ENCODE peak calls at places on chromosomes 16 and 17, in four cellular contexts. T is occipital lobe, F is neural crest cell, B is AG04450. Q is an unnamed sample.

GRCh38 chr16:17313085-17313611 is 157.6 kb downstream of the XYLT1 start:
- DNase-seq in B (no peak), T (peak; percentile 62), F (no peak), Q (no peak)

GRCh38 chr17:57577751-57578607 is 167.1 kb downstream of the CCDC182 start:
- DNase-seq in B (peak; percentile 38), T (no peak), F (peak; percentile 30), Q (no peak)

GRCh38 chr16:20674684-20675487 is 22.6 kb downstream of the ACSM1 start:
- DNase-seq in B (no peak), F (no peak), T (no peak), Q (no peak)

GRCh38 chr17:46264456-46265198 is 30.3 kb upstream of the LRRC37A start:
- DNase-seq in B (peak; percentile 66), T (no peak), F (no peak), Q (no peak)

GRCh38 chr17:67412057-67412456 is 35.0 kb downstream of the PITPNC1 start:
- DNase-seq in B (no peak), T (no peak), F (no peak), Q (no peak)

GRCh38 chr17:42456223-42457106 is 2.2 kb upstream of the ATP6V0A1 start:
- DNase-seq in T (no peak), F (no peak), B (no peak), Q (no peak)

GRCh38 chr17:75077490-75078096 is 10.2 kb upstream of the SLC16A5 start:
- DNase-seq in T (peak; percentile 50), F (no peak), B (no peak), Q (no peak)

GRCh38 chr17:489758-490329 is 137.2 kb upstream of the RPH3AL start:
- DNase-seq in T (no peak), B (no peak), F (peak; percentile 26), Q (no peak)

GRCh38 chr17:73309727-73310555 is 1.9 kb downstream of the CDC42EP4 start:
- DNase-seq in T (no peak), B (no peak), F (peak; percentile 30), Q (no peak)

GRCh38 chr16:71709231-71709781 is 15.2 kb downstream of the PHLPP2 start:
- DNase-seq in T (no peak), F (no peak), B (no peak), Q (peak; percentile 38)

GRCh38 chr16:27642753-27643152 is 92.8 kb downstream of the KATNIP start:
- DNase-seq in B (no peak), T (no peak), F (no peak), Q (no peak)

GRCh38 chr16:82583415-82583814 is 43.4 kb upstream of the CDH13 start:
- DNase-seq in B (no peak), F (no peak), T (no peak), Q (no peak)

GRCh38 chr16:86396918-86397317 is 113.4 kb upstream of the FOXF1 start:
- DNase-seq in T (no peak), B (peak; percentile 88), F (no peak), Q (no peak)

GRCh38 chr16:74623214-74623842 is 16.4 kb upstream of the GLG1 start:
- DNase-seq in F (no peak), T (no peak), B (peak; percentile 27), Q (no peak)

GRCh38 chr17:82655038-82655479 is 6.8 kb upstream of the WDR45B start:
- DNase-seq in F (no peak), T (no peak), B (no peak), Q (no peak)

Q was measured in epithelial cell of proximal tubule.